ENCODE peak calls at places on chromosomes 7 and 10, in five cellular contexts. R is HepG2, X is K562, I is HEK293T, W is GM12878. E is an unnamed sample.

GRCh38 chr10:60495357-60495756 is 105.7 kb upstream of the ANK3 start:
- DNase-seq in R (no peak), X (no peak), I (no peak), W (no peak), E (no peak)

GRCh38 chr7:107879400-107880035 is 11.5 kb upstream of the DLD start:
- DNase-seq in R (peak), X (peak), I (peak), W (no peak), E (peak)

GRCh38 chr7:13724631-13725566 is 264.6 kb downstream of the ETV1 start:
- DNase-seq in R (no peak), X (no peak), I (no peak), W (no peak), E (no peak)

GRCh38 chr7:151717415-151717814 is 159.5 kb downstream of the PRKAG2 start:
- DNase-seq in R (no peak), X (no peak), I (no peak), W (no peak), E (no peak)

GRCh38 chr7:154833839-154834238 is 169.1 kb downstream of the PAXIP1 start:
- DNase-seq in R (no peak), X (no peak), I (no peak), W (no peak), E (no peak)

GRCh38 chr10:124296121-124296812 is 122.5 kb downstream of the OAT start:
- DNase-seq in R (no peak), X (no peak), I (no peak), W (no peak), E (peak)

GRCh38 chr10:94286898-94287297 is 75.8 kb downstream of the NOC3L start:
- DNase-seq in R (no peak), X (no peak), I (no peak), W (no peak), E (no peak)

GRCh38 chr7:94701555-94701973 is 45.6 kb upstream of the SGCE start:
- DNase-seq in R (peak), X (no peak), I (no peak), W (no peak), E (no peak)

GRCh38 chr7:156693627-156694026 is 53.1 kb downstream of the RNF32 start:
- DNase-seq in R (no peak), X (no peak), I (no peak), W (no peak), E (no peak)

GRCh38 chr7:3028071-3028766 is 15.4 kb downstream of the CARD11 start:
- DNase-seq in R (no peak), X (no peak), I (no peak), W (no peak), E (peak)

GRCh38 chr7:106067678-106068077 is 44.4 kb downstream of the SYPL1 start:
- DNase-seq in R (no peak), X (no peak), I (no peak), W (no peak), E (no peak)

GRCh38 chr10:112801004-112801403 is 149.0 kb upstream of the TCF7L2 start:
- DNase-seq in R (no peak), X (peak), I (no peak), W (no peak), E (no peak)

GRCh38 chr7:16571941-16572340 is 45.3 kb downstream of the LRRC72 start:
- DNase-seq in R (no peak), X (no peak), I (no peak), W (no peak), E (no peak)

GRCh38 chr7:7312323-7312722 is 130.0 kb downstream of the C1GALT1 start:
- DNase-seq in R (no peak), X (no peak), I (no peak), W (no peak), E (no peak)

GRCh38 chr10:91575044-91575610 is 57.7 kb downstream of the PPP1R3C start:
- DNase-seq in R (no peak), X (no peak), I (no peak), W (no peak), E (no peak)

GRCh38 chr7:55162476-55162875 is 143.7 kb downstream of the EGFR start:
- DNase-seq in R (no peak), X (no peak), I (no peak), W (no peak), E (no peak)

GRCh38 chr7:100190059-100190711 is 12.5 kb downstream of the STAG3 start:
- DNase-seq in R (peak), X (peak), I (no peak), W (no peak), E (peak)

GRCh38 chr10:35075228-35075627 is 14.9 kb downstream of the CUL2 start:
- DNase-seq in R (no peak), X (no peak), I (no peak), W (no peak), E (no peak)

GRCh38 chr10:35074266-35074665 is 15.9 kb downstream of the CUL2 start:
- DNase-seq in R (no peak), X (no peak), I (no peak), W (no peak), E (no peak)

GRCh38 chr10:35083242-35083641 is 6.9 kb downstream of the CUL2 start:
- DNase-seq in R (no peak), X (no peak), I (no peak), W (no peak), E (no peak)

GRCh38 chr10:35079267-35079666 is 10.9 kb downstream of the CUL2 start:
- DNase-seq in R (no peak), X (no peak), I (no peak), W (no peak), E (no peak)

GRCh38 chr10:35079763-35080162 is 10.4 kb downstream of the CUL2 start:
- DNase-seq in R (no peak), X (no peak), I (no peak), W (no peak), E (no peak)
- TF ChIP-seq FOXM1 in R (no peak), X (no peak), I (no peak), W (no peak), E (no peak)

GRCh38 chr7:105013283-105013817 is 655 bp upstream of the KMT2E start:
- DNase-seq in R (peak), X (peak), I (peak), W (peak), E (peak)

GRCh38 chr7:105015631-105015965 is 1.6 kb downstream of the KMT2E start:
- DNase-seq in R (no peak), X (peak), I (no peak), W (no peak), E (peak)

GRCh38 chr7:105016083-105017075 is 2.4 kb downstream of the KMT2E start:
- DNase-seq in R (no peak), X (no peak), I (no peak), W (no peak), E (no peak)

GRCh38 chr7:105013818-105014724 is at the start of gene KMT2E:
- DNase-seq in R (peak), X (peak), I (peak), W (peak), E (peak)

GRCh38 chr7:105014725-105015630 is 973 bp downstream of the KMT2E start:
- DNase-seq in R (peak), X (peak), I (no peak), W (no peak), E (peak)
- TF ChIP-seq FOXM1 in R (no peak), X (no peak), I (no peak), W (no peak), E (no peak)

DNA sequence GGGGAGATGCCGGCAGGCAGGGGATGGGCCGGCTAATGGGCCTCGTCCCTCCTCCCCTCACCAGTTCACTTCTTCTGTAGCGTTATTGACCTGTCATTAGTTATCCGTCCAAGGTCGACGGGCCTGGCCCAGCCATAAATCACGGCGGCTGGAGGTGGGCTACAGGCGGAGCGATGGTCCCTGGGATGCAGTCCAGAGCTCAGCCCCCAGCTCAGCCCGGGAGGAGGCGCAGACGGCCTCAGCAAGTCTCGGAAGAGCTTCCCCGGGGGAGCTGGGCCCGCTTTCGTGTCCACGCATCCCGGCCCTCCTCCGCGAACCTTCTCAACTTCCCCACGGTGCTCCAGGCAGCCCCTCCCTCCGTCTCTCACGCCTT is 18.6 kb downstream of the POLL start:
- DNase-seq in R (no peak), X (no peak), I (no peak), W (no peak), E (peak)
- TF ChIP-seq FOXM1 in R (no peak), X (no peak), I (no peak), W (no peak), E (no peak)

GRCh38 chr7:44561481-44561880 is 12.2 kb downstream of the DDX56 start:
- DNase-seq in R (no peak), X (no peak), I (no peak), W (no peak), E (no peak)

GRCh38 chr7:44559485-44559884 is 14.2 kb downstream of the DDX56 start:
- DNase-seq in R (no peak), X (no peak), I (no peak), W (no peak), E (no peak)

GRCh38 chr7:44563171-44563679 is 10.5 kb downstream of the DDX56 start:
- DNase-seq in R (no peak), X (no peak), I (no peak), W (no peak), E (no peak)

GRCh38 chr7:44564606-44565005 is 9.1 kb downstream of the DDX56 start:
- DNase-seq in R (no peak), X (no peak), I (no peak), W (no peak), E (no peak)

DNA sequence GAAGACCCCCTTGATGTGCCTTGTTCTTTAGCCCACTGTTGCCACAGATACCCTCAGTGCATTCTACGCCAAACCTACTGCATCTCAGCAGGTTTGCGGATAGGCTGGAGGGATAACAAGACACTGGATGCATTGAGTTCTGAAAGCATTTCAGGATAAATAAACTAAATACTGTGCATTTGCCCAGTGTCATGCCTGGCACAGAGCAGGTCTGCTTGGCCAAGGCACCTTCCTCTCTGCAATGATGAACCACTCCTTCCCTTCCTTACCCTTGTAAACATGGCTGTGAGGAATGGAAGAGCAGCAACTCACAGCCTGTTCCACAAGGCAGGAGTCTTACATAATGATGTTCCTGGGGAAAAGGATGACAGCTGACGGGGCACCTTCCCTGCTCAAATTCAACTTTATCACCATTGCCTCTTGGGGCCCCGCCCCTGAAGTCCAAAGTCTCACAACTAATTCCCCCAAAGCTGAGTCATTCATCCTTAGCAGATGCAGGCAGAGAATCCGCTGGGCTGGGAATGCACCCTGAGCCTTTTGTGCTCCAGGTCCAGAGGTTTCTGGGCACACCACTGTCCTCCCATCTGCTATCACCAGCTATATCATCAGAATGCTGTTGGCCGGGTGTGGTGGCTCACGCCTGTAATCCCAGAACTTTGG is 11.6 kb downstream of the DDX56 start:
- DNase-seq in R (peak), X (peak), I (no peak), W (no peak), E (no peak)
- TF ChIP-seq FOXM1 in R (no peak), X (no peak), I (no peak), W (no peak), E (no peak)

DNA sequence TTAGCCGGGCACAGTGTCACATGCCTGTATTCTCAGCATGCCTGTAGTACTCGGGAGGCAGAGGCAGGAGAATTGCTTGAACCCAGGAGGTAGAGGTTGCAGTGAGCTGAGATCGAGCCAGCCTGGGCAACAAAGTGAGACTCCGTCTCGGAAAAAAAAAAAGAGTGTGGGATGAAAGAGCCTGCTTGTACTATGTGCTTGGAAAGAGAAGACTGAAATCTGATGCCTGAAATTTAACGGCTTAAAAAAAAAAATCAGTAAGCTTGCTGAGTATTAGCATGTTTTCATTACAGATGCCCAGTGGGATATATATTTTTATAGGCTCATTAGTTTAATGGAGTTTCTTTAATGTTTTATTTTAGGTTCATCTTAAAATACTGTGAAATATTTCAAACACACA is 4.2 kb downstream of the NT5C2 start:
- DNase-seq in R (no peak), X (no peak), I (peak), W (no peak), E (no peak)
- TF ChIP-seq FOXM1 in R (no peak), X (no peak), I (no peak), W (no peak), E (no peak)

GRCh38 chr10:43228783-43229207 is 38.1 kb downstream of the RASGEF1A start:
- DNase-seq in R (no peak), X (no peak), I (no peak), W (no peak), E (no peak)
- TF ChIP-seq FOXM1 in R (no peak), X (no peak), I (no peak), W (no peak), E (no peak)

DNA sequence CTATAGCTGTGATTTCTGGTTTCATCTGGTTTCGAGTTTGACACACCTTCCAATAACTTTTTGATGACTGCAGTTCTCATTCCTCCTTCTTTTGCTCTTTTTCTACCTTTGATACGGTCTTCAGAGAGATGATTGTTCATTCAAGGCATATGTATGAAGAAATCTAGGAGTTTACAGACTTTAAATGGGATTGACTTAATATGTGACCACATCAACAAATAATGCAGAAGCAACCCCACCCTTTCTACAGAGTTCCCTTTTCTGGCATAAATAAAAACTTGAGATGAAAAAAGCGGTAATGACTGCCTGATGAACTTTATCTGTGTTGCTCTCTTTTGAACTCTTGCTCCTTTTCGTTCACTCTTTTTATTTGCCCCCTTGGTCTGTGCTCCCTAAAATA is 161.7 kb downstream of the C7orf25 start:
- DNase-seq in R (no peak), X (no peak), I (no peak), W (no peak), E (no peak)
- TF ChIP-seq FOXM1 in R (no peak), X (no peak), I (no peak), W (no peak), E (no peak)

DNA sequence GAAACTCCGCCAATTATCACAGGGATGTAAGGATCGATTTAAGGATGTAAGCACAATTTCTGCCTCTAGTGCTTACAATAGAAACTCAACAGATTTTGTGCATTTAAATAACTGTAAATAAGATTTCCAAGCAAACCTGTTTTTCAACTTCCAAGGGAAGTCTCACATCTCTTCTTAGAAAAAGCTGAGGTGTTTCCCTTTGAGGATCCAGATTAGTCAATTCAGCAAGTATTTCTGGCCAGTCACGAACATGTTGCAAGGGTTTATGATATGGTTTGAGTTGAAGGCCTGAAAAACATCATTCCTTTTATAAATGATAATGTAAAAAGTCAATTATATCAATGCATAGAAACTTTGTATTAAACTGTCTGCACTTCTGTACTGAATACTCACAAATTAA is 23.9 kb downstream of the KRIT1 start:
- DNase-seq in R (no peak), X (no peak), I (no peak), W (no peak), E (no peak)
- TF ChIP-seq FOXM1 in R (no peak), X (no peak), I (no peak), W (no peak), E (no peak)